ENCODE peak calls at places on chromosome 5, in six cellular contexts. D is mammary epithelial cell, O is lower lobe of right lung, Q is prostate gland, Y is WERI-Rb-1, G is colonic mucosa. M is an unnamed sample.

GRCh38 chr5:110371725-110372041 is 354.8 kb downstream of the TMEM232 start:
- DNase-seq in D (no peak), G (no peak), Y (no peak), O (no peak), Q (no peak), M (no peak)

GRCh38 chr5:80961376-80962281 is 1.5 kb downstream of the RASGRF2 start:
- DNase-seq in Y (no peak), Q (no peak), D (no peak), O (no peak), G (peak), M (no peak)

GRCh38 chr5:32810812-32811211 is 99.7 kb downstream of the NPR3 start:
- DNase-seq in G (no peak), Y (no peak), Q (peak), D (no peak), O (no peak), M (peak)

GRCh38 chr5:68319316-68320093 is 103.9 kb downstream of the PIK3R1 start:
- DNase-seq in Q (no peak), D (peak), G (no peak), O (no peak), Y (no peak), M (peak)

GRCh38 chr5:138351056-138351455 is 1.4 kb upstream of the KDM3B start:
- DNase-seq in Q (no peak), O (no peak), D (peak), Y (no peak), G (no peak), M (peak)

GRCh38 chr5:82275267-82275664 is 2.9 kb downstream of the RPS23 start:
- DNase-seq in D (no peak), Q (no peak), O (no peak), G (no peak), Y (no peak), M (no peak)

GRCh38 chr5:110439280-110439679 is 287.2 kb downstream of the TMEM232 start:
- DNase-seq in Y (no peak), Q (no peak), G (no peak), O (no peak), D (no peak), M (no peak)

GRCh38 chr5:42811591-42812392 is at the start of gene SELENOP:
- DNase-seq in O (no peak), D (peak), G (peak), Q (peak), Y (no peak), M (no peak)

GRCh38 chr5:86684222-86684621 is 66.5 kb downstream of the COX7C start:
- DNase-seq in D (peak), Q (no peak), Y (no peak), G (no peak), O (no peak), M (no peak)

GRCh38 chr5:166961028-166961427 is 1330.4 kb upstream of the WWC1 start:
- DNase-seq in O (no peak), Y (no peak), D (no peak), G (no peak), Q (no peak), M (no peak)

GRCh38 chr5:91378683-91379601 is 4.2 kb downstream of the ARRDC3 start:
- DNase-seq in O (no peak), G (no peak), D (no peak), Q (no peak), Y (no peak), M (no peak)

GRCh38 chr5:174307656-174308271 is 262.3 kb downstream of the NSG2 start:
- DNase-seq in Q (no peak), O (no peak), G (peak), Y (no peak), D (no peak), M (no peak)

GRCh38 chr5:54175-54730 is 37.7 kb upstream of the PLEKHG4B start:
- DNase-seq in G (no peak), Q (no peak), D (no peak), O (no peak), Y (no peak), M (no peak)

GRCh38 chr5:154276932-154277331 is 86.4 kb downstream of the GALNT10 start:
- DNase-seq in D (peak), G (peak), O (no peak), Q (no peak), Y (peak), M (peak)

GRCh38 chr5:27020965-27021364 is 17.4 kb downstream of the CDH9 start:
- DNase-seq in Q (no peak), G (no peak), D (peak), O (no peak), Y (no peak), M (peak)

GRCh38 chr5:55708732-55709131 is 3.4 kb downstream of the SLC38A9 start:
- DNase-seq in D (peak), Y (no peak), O (no peak), Q (no peak), G (no peak), M (peak)

GRCh38 chr5:15183520-15183919 is 311.9 kb upstream of the ANKH start:
- DNase-seq in Y (peak), G (no peak), D (no peak), O (no peak), Q (no peak), M (no peak)
- TF ChIP-seq CTCF in Y (peak), G (no peak), D (peak), O (peak), Q (no peak), M (peak)

DNA sequence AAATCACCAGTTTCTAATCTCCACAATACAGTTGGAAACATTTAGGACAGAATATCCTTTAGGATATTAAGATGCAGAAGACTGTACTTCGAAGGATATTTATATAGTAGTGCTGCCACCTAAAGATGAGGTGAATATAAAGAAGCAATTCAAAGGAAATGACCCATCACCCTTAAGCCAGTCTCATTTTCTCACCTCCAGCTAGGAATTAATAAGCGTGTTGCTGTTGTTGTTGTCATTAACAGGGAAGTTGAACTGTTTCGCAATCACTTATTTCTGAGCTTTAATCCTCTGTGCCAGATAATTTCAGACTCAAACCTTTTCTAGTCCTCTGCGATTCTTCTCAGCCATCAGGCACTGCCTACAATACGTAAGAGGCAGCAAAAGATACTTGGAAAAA is 7.8 kb upstream of the PURA start:
- DNase-seq in Y (no peak), G (no peak), Q (no peak), D (no peak), O (no peak), M (no peak)
- TF ChIP-seq CTCF in Y (no peak), G (no peak), Q (no peak), D (no peak), O (no peak), M (no peak)

GRCh38 chr5:83718936-83719495 is 1.6 kb downstream of the HAPLN1 start:
- DNase-seq in O (no peak), Q (no peak), Y (no peak), D (no peak), G (no peak), M (no peak)

GRCh38 chr5:83715316-83716060 is 5.2 kb downstream of the HAPLN1 start:
- DNase-seq in D (no peak), Q (no peak), O (no peak), G (no peak), Y (no peak), M (no peak)

GRCh38 chr5:83720805-83721431 is at the start of gene HAPLN1:
- DNase-seq in D (no peak), Q (no peak), O (no peak), Y (peak), G (peak), M (no peak)

GRCh38 chr5:83714780-83715179 is 5.9 kb downstream of the HAPLN1 start:
- DNase-seq in Y (no peak), D (no peak), O (no peak), G (no peak), Q (no peak), M (no peak)

GRCh38 chr5:83718195-83718825 is 2.3 kb downstream of the HAPLN1 start:
- DNase-seq in Y (peak), D (peak), Q (peak), O (no peak), G (peak), M (peak)
- TF ChIP-seq CTCF in Y (peak), D (peak), Q (peak), O (peak), G (peak), M (peak)

GRCh38 chr5:74394543-74394923 is 246.0 kb downstream of the ENC1 start:
- DNase-seq in G (no peak), O (no peak), D (no peak), Q (no peak), Y (no peak), M (no peak)
- TF ChIP-seq CTCF in G (no peak), O (no peak), D (peak), Q (no peak), Y (peak), M (no peak)

GRCh38 chr5:135437796-135438560 is 9.2 kb downstream of the DCANP1 start:
- DNase-seq in Y (no peak), G (peak), D (peak), Q (peak), O (no peak), M (peak)
- TF ChIP-seq CTCF in Y (no peak), G (no peak), D (no peak), Q (no peak), O (no peak), M (peak)

DNA sequence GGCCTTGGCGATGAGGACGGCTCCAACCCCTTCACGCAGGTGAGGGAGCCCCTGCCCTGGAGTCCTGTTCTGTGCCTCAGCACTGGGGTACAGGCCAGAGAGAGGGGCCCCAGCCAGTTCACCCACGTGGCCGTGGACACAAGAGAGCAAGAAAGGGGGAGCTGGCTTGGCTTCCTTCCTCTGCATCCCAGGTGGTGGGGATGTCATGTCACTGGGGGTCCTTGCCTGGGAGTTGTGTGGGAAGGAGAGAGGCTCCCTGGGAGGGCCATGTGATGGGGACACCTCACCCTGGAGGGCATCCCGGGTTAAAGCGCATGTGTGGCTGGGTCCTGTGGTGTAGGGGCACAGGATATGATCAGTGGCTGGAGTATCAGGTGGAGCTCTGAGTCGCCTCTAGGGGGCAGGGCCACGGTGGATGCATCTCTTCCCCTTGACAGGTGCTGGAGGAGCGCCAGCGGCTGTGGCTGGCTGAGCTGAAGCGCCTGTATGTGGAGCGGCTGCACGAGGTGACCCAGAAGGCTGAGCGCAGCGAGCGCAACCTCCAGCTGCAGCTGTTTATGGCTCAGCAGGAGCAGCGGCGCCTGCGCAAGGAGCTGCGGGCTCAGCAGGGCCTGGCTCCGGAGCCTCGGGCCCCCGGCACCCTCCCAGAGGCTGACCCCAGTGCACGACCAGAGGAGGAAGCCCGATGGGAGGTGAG is 7.5 kb downstream of the N4BP3 start:
- DNase-seq in D (no peak), G (peak), O (peak), Q (peak), Y (peak), M (peak)
- TF ChIP-seq CTCF in D (peak), G (peak), O (peak), Q (peak), Y (peak), M (peak)

DNA sequence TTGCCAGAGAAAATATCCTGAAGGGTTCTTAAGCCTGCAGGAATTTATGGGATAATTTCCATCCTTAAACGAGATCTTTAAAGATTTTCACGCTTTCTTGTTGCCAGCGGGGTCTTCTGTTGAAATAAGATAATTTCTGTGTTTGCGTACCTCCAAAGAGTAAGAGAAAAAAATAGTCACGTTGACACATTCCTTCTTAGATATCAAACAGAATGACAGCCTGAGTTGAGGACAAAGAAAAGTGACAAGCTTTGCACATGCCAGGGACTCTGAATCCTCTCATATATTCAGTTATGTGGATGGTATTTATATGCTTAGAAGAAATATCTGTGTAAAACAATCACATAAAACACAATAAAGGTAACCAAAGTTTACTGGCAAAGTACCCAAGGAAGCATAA is 21.6 kb upstream of the PAM start:
- DNase-seq in Q (no peak), G (no peak), Y (no peak), D (no peak), O (no peak), M (no peak)
- TF ChIP-seq CTCF in Q (no peak), G (no peak), Y (no peak), D (no peak), O (no peak), M (no peak)

GRCh38 chr5:126973193-126973592 is 57.2 kb downstream of the MARCHF3 start:
- DNase-seq in G (peak), Y (no peak), D (no peak), O (no peak), Q (no peak), M (no peak)
- TF ChIP-seq CTCF in G (no peak), Y (no peak), D (no peak), O (no peak), Q (no peak), M (no peak)

GRCh38 chr5:122501087-122501435 is 189.0 kb downstream of the SNCAIP start:
- DNase-seq in G (no peak), Y (no peak), O (no peak), D (no peak), Q (no peak), M (no peak)

GRCh38 chr5:122500245-122501086 is 188.4 kb downstream of the SNCAIP start:
- DNase-seq in Q (no peak), Y (peak), G (no peak), O (no peak), D (peak), M (peak)

GRCh38 chr5:122499617-122500016 is 187.6 kb downstream of the SNCAIP start:
- DNase-seq in Y (no peak), O (no peak), D (no peak), Q (no peak), G (no peak), M (no peak)

GRCh38 chr5:122493776-122494518 is 181.9 kb downstream of the SNCAIP start:
- DNase-seq in Y (no peak), O (no peak), D (no peak), Q (no peak), G (no peak), M (no peak)

GRCh38 chr5:122498163-122498562 is 186.1 kb downstream of the SNCAIP start:
- DNase-seq in O (no peak), D (no peak), G (no peak), Q (no peak), Y (peak), M (no peak)
- TF ChIP-seq CTCF in O (no peak), D (peak), G (no peak), Q (no peak), Y (peak), M (peak)

GRCh38 chr5:1760656-1761452 is 38.8 kb downstream of the MRPL36 start:
- DNase-seq in D (no peak), G (no peak), Y (peak), Q (no peak), O (peak), M (no peak)
- TF ChIP-seq CTCF in D (no peak), G (no peak), Y (no peak), Q (no peak), O (no peak), M (no peak)